ENCODE peak calls at places on chromosomes 3 and 15, in eight cellular contexts. X is RWPE1, R is cardiac fibroblast, Y is ovary, C is bronchial epithelial cell, K is thoracic aorta, Z is B cell, I is A673. U is an unnamed sample.

GRCh38 chr3:107345968-107346367 is 31.3 kb upstream of the CCDC54 start:
- DNase-seq in X (no peak), R (no peak), Y (no peak), C (no peak), K (no peak), Z (no peak), I (no peak), U (no peak)

GRCh38 chr15:88115529-88116152 is 140.9 kb downstream of the NTRK3 start:
- DNase-seq in X (no peak), R (peak), Y (no peak), C (no peak), K (no peak), Z (no peak), I (no peak), U (no peak)

GRCh38 chr3:72255736-72256559 is 471.0 kb upstream of the PROK2 start:
- DNase-seq in X (peak), R (peak), Y (no peak), C (peak), K (no peak), Z (peak), I (peak), U (no peak)

GRCh38 chr3:51539291-51539891 is 872 bp downstream of the RAD54L2 start:
- DNase-seq in X (peak), R (peak), Y (no peak), C (peak), K (peak), Z (peak), I (peak), U (no peak)

GRCh38 chr3:12556243-12556722 is 604 bp upstream of the MKRN2 start:
- DNase-seq in X (no peak), R (no peak), Y (no peak), C (no peak), K (no peak), Z (no peak), I (no peak), U (no peak)

GRCh38 chr3:144687862-144688261 is 716.2 kb downstream of the DIPK2A start:
- DNase-seq in X (no peak), R (peak), Y (no peak), C (no peak), K (no peak), Z (no peak), I (no peak), U (no peak)

GRCh38 chr3:64207289-64208086 is 17.8 kb downstream of the PRICKLE2 start:
- DNase-seq in X (no peak), R (peak), Y (no peak), C (peak), K (no peak), Z (no peak), I (no peak), U (no peak)

GRCh38 chr3:197901626-197902025 is 48.4 kb upstream of the RPL35A start:
- DNase-seq in X (no peak), R (no peak), Y (no peak), C (no peak), K (no peak), Z (no peak), I (no peak), U (no peak)

GRCh38 chr3:49617390-49618013 is 56.6 kb upstream of the APEH start:
- DNase-seq in X (no peak), R (no peak), Y (no peak), C (no peak), K (no peak), Z (no peak), I (no peak), U (no peak)

GRCh38 chr3:183485093-183485492 is 56.7 kb upstream of the MCF2L2 start:
- DNase-seq in X (no peak), R (no peak), Y (no peak), C (no peak), K (no peak), Z (no peak), I (no peak), U (no peak)

GRCh38 chr3:165529451-165529850 is 307.8 kb downstream of the BCHE start:
- DNase-seq in X (no peak), R (no peak), Y (no peak), C (no peak), K (no peak), Z (no peak), I (no peak), U (no peak)

GRCh38 chr3:187742351-187743171 is 2.7 kb downstream of the BCL6 start:
- DNase-seq in X (peak), R (peak), Y (no peak), C (no peak), K (no peak), Z (peak), I (no peak), U (no peak)

GRCh38 chr3:128372281-128372680 is 94.4 kb downstream of the DNAJB8 start:
- DNase-seq in X (no peak), R (no peak), Y (no peak), C (no peak), K (no peak), Z (no peak), I (no peak), U (no peak)

GRCh38 chr3:56980798-56981390 is 79.6 kb upstream of the SPATA12 start:
- DNase-seq in X (peak), R (peak), Y (no peak), C (peak), K (peak), Z (no peak), I (peak), U (no peak)

GRCh38 chr3:194755689-194756459 is 70.2 kb downstream of the FAM43A start:
- DNase-seq in X (no peak), R (no peak), Y (no peak), C (no peak), K (no peak), Z (no peak), I (no peak), U (no peak)

GRCh38 chr3:129439381-129439816 is 349 bp downstream of the MBD4 start:
- DNase-seq in X (peak), R (no peak), Y (peak), C (peak), K (no peak), Z (peak), I (peak), U (peak)

GRCh38 chr3:184465883-184466412 is 86.1 kb downstream of the CHRD start:
- DNase-seq in X (no peak), R (no peak), Y (peak), C (no peak), K (no peak), Z (no peak), I (no peak), U (no peak)

GRCh38 chr3:50138266-50139230 is 16.6 kb upstream of the SEMA3F start:
- DNase-seq in X (no peak), R (peak), Y (no peak), C (peak), K (no peak), Z (no peak), I (peak), U (no peak)

GRCh38 chr15:88113909-88114308 is 142.6 kb downstream of the NTRK3 start:
- DNase-seq in X (no peak), R (no peak), Y (no peak), C (no peak), K (no peak), Z (no peak), I (no peak), U (no peak)

GRCh38 chr3:11915621-11916417 is 69.1 kb upstream of the TAMM41 start:
- DNase-seq in X (no peak), R (no peak), Y (no peak), C (no peak), K (no peak), Z (no peak), I (no peak), U (no peak)

GRCh38 chr3:113241292-113242033 is 30.1 kb downstream of the BOC start:
- DNase-seq in X (no peak), R (no peak), Y (no peak), C (no peak), K (no peak), Z (no peak), I (peak), U (no peak)

GRCh38 chr3:195548046-195548445 is 4.9 kb upstream of the PPP1R2 start:
- DNase-seq in X (no peak), R (no peak), Y (no peak), C (no peak), K (no peak), Z (no peak), I (no peak), U (no peak)

GRCh38 chr15:86362556-86362955 is 282.9 kb downstream of the AGBL1 start:
- DNase-seq in X (peak), R (no peak), Y (no peak), C (peak), K (no peak), Z (no peak), I (no peak), U (no peak)

GRCh38 chr3:14224895-14225294 is 46.3 kb downstream of the LSM3 start:
- DNase-seq in X (no peak), R (peak), Y (no peak), C (peak), K (no peak), Z (no peak), I (no peak), U (no peak)

GRCh38 chr3:170809021-170809974 is 60.7 kb downstream of the RPL22L1 start:
- DNase-seq in X (peak), R (peak), Y (peak), C (peak), K (no peak), Z (peak), I (peak), U (no peak)

GRCh38 chr3:66428733-66429132 is 72.1 kb downstream of the LRIG1 start:
- DNase-seq in X (peak), R (peak), Y (peak), C (peak), K (peak), Z (no peak), I (peak), U (no peak)

GRCh38 chr3:123971416-123971815 is 10.4 kb upstream of the CCDC14 start:
- DNase-seq in X (no peak), R (no peak), Y (no peak), C (no peak), K (no peak), Z (no peak), I (no peak), U (no peak)

GRCh38 chr3:67044295-67044694 is 46.2 kb downstream of the KBTBD8 start:
- DNase-seq in X (no peak), R (peak), Y (no peak), C (no peak), K (no peak), Z (no peak), I (no peak), U (no peak)

GRCh38 chr3:64552160-64552559 is 135.6 kb downstream of the ADAMTS9 start:
- DNase-seq in X (no peak), R (no peak), Y (no peak), C (no peak), K (no peak), Z (no peak), I (no peak), U (no peak)

GRCh38 chr15:29835301-29835700 is 13.0 kb upstream of the TJP1 start:
- DNase-seq in X (no peak), R (peak), Y (no peak), C (peak), K (no peak), Z (no peak), I (no peak), U (no peak)

GRCh38 chr15:41150279-41150678 is 34.2 kb upstream of the INO80 start:
- DNase-seq in X (no peak), R (no peak), Y (no peak), C (no peak), K (no peak), Z (no peak), I (no peak), U (no peak)

GRCh38 chr15:41148065-41148464 is 32.0 kb upstream of the INO80 start:
- DNase-seq in X (no peak), R (no peak), Y (no peak), C (no peak), K (no peak), Z (no peak), I (no peak), U (no peak)

GRCh38 chr15:41154412-41154811 is 38.3 kb upstream of the INO80 start:
- DNase-seq in X (no peak), R (peak), Y (no peak), C (no peak), K (no peak), Z (no peak), I (no peak), U (no peak)

GRCh38 chr15:41151451-41152005 is 35.4 kb upstream of the INO80 start:
- DNase-seq in X (no peak), R (no peak), Y (no peak), C (no peak), K (no peak), Z (no peak), I (no peak), U (no peak)

DNA sequence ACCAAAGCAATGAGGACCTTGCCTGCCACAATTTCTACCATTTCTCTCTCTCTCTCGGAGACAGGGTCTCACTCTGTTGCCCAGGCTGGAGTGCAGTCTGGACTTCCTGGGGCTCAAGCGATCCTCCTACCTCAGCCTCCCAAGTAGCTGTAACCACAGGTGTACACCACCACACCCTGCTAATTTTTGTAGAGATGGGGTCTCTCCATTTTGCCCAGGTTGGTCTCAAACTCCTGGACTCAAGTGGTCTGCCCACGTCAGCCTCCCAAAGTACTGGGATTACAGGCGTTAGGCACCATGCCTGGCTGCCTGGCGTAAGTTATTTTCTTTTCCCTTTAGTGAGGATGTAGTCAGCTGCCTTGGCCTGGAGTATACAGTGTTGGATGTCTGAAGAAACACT is 37.7 kb upstream of the INO80 start:
- DNase-seq in X (no peak), R (no peak), Y (no peak), C (no peak), K (no peak), Z (no peak), I (no peak), U (no peak)
- TF ChIP-seq CTCF in X (no peak), R (no peak), Y (no peak), C (no peak), K (no peak), Z (no peak), I (no peak), U (no peak)

DNA sequence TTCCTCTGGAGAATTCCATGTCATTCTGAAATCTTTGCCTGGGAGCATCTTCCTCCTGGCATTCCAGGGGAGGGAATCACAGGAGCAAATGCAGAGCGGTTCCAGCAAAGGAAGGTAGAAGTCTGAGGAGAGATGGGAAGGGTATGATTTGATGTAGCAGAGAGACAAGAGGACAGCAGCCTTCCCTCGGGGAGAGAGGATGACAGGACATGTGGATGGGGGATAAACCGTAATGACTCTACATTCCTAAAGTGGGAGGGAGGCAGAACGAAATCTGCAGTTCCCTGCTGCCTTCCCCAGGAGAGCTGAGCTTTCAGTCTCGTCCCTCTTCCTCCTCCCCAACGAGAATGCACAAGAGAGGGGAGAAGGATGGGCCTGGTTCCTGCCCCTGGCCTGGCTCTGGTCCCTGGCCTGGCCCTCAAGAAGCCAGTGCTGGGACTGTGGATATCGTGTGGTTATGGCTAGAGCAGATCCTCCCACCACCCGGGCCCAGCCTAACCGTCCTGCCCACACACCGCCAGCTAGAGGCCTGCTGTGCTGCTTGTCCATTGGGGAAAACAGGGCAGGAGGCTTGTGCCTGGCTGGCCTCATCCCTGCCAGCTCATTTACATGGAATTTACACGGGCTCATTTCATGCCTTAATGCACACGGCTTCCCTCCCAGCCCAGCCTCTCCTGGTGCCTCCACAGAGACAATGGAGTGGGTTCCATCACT is 26.6 kb downstream of the SEMA7A start:
- DNase-seq in X (peak), R (peak), Y (peak), C (peak), K (no peak), Z (no peak), I (peak), U (no peak)
- TF ChIP-seq CTCF in X (no peak), R (no peak), Y (no peak), C (no peak), K (no peak), Z (no peak), I (no peak), U (no peak)

GRCh38 chr15:92383528-92384326 is 10.0 kb upstream of the ST8SIA2 start:
- DNase-seq in X (no peak), R (peak), Y (no peak), C (no peak), K (no peak), Z (no peak), I (peak), U (no peak)
- TF ChIP-seq CTCF in X (peak), R (peak), Y (no peak), C (peak), K (no peak), Z (peak), I (peak), U (peak)

GRCh38 chr3:141537866-141538265 is 51.0 kb downstream of the RASA2 start:
- DNase-seq in X (no peak), R (peak), Y (no peak), C (no peak), K (no peak), Z (no peak), I (no peak), U (no peak)
- TF ChIP-seq CTCF in X (no peak), R (no peak), Y (no peak), C (no peak), K (no peak), Z (no peak), I (no peak), U (no peak)

GRCh38 chr15:89615135-89615534 is 39.9 kb downstream of the TICRR start:
- DNase-seq in X (no peak), R (no peak), Y (no peak), C (no peak), K (no peak), Z (no peak), I (no peak), U (no peak)
- TF ChIP-seq CTCF in X (no peak), R (no peak), Y (no peak), C (no peak), K (no peak), Z (no peak), I (no peak), U (no peak)

GRCh38 chr15:51759557-51760070 is 8.2 kb downstream of the TMOD2 start:
- DNase-seq in X (no peak), R (peak), Y (peak), C (peak), K (no peak), Z (no peak), I (peak), U (no peak)
- TF ChIP-seq CTCF in X (no peak), R (peak), Y (no peak), C (no peak), K (no peak), Z (no peak), I (peak), U (no peak)

GRCh38 chr3:117016359-117016758 is 306.8 kb downstream of the TUSC7 start:
- DNase-seq in X (no peak), R (no peak), Y (no peak), C (no peak), K (no peak), Z (no peak), I (no peak), U (no peak)
- TF ChIP-seq CTCF in X (no peak), R (no peak), Y (no peak), C (no peak), K (no peak), Z (no peak), I (no peak), U (no peak)

GRCh38 chr3:24492971-24493551 is 1.6 kb downstream of the THRB start:
- DNase-seq in X (no peak), R (no peak), Y (no peak), C (peak), K (no peak), Z (no peak), I (no peak), U (no peak)

GRCh38 chr3:24493951-24494615 is 567 bp downstream of the THRB start:
- DNase-seq in X (peak), R (peak), Y (peak), C (no peak), K (peak), Z (peak), I (no peak), U (no peak)

GRCh38 chr3:24495334-24495994 is 814 bp upstream of the THRB start:
- DNase-seq in X (peak), R (no peak), Y (peak), C (no peak), K (no peak), Z (no peak), I (no peak), U (no peak)

GRCh38 chr3:24496529-24497482 is 2.2 kb upstream of the THRB start:
- DNase-seq in X (no peak), R (peak), Y (peak), C (no peak), K (peak), Z (peak), I (peak), U (no peak)

GRCh38 chr3:24494616-24495333 is at the start of gene THRB:
- DNase-seq in X (peak), R (peak), Y (peak), C (peak), K (peak), Z (peak), I (peak), U (no peak)
- TF ChIP-seq CTCF in X (peak), R (peak), Y (peak), C (peak), K (peak), Z (peak), I (peak), U (no peak)